ENCODE peak calls at places on chromosome X, in five cellular contexts. U is GM13976, R is mesendoderm, X is GM06990, K is endothelial cell of umbilical vein. D is an unnamed sample.

GRCh38 chrX:18119856-18120255 is 100.8 kb downstream of the BEND2 start:
- DNase-seq in U (no peak), R (no peak), X (no peak), K (no peak), D (no peak)

GRCh38 chrX:140664939-140665338 is 44.6 kb upstream of the LINC00632 start:
- DNase-seq in U (no peak), R (peak), X (no peak), K (no peak), D (peak)

GRCh38 chrX:39757971-39758370 is 339.8 kb downstream of the BCOR start:
- DNase-seq in U (no peak), R (peak), X (no peak), K (peak), D (no peak)

GRCh38 chrX:153971124-153971631 is 440 bp downstream of the HCFC1 start:
- DNase-seq in U (peak), R (peak), X (peak), K (peak), D (peak)

GRCh38 chrX:2395261-2395850 is 105.4 kb downstream of the DHRSX start:
- DNase-seq in U (no peak), R (peak), X (no peak), K (no peak), D (no peak)

GRCh38 chrX:821311-822178 is 191.0 kb downstream of the SHOX start:
- DNase-seq in U (no peak), R (no peak), X (no peak), K (no peak), D (no peak)

GRCh38 chrX:110858565-110858964 is 62.9 kb upstream of the CHRDL1 start:
- DNase-seq in U (no peak), R (no peak), X (no peak), K (no peak), D (no peak)

GRCh38 chrX:65127804-65128203 is 151.6 kb upstream of the ZC4H2 start:
- DNase-seq in U (no peak), R (no peak), X (no peak), K (no peak), D (no peak)

GRCh38 chrX:149718757-149719156 is 6.9 kb downstream of the MAGEA11 start:
- DNase-seq in U (no peak), R (no peak), X (no peak), K (no peak), D (no peak)

GRCh38 chrX:69429339-69430014 is 74.6 kb upstream of the NALF2 start:
- DNase-seq in U (no peak), R (peak), X (no peak), K (no peak), D (no peak)

GRCh38 chrX:134695999-134696398 is 37.7 kb upstream of the PLAC1 start:
- DNase-seq in U (no peak), R (no peak), X (no peak), K (peak), D (no peak)

GRCh38 chrX:120429776-120430535 is 39.1 kb downstream of the LAMP2 start:
- DNase-seq in U (no peak), R (no peak), X (peak), K (no peak), D (no peak)

GRCh38 chrX:12702509-12703091 is 88.6 kb upstream of the PRPS2 start:
- DNase-seq in U (no peak), R (peak), X (no peak), K (peak), D (peak)

GRCh38 chrX:155048997-155049619 is 21.8 kb downstream of the CMC4 start:
- DNase-seq in U (no peak), R (peak), X (no peak), K (peak), D (peak)

GRCh38 chrX:70434914-70435586 is 9.6 kb upstream of the DLG3 start:
- DNase-seq in U (no peak), R (peak), X (no peak), K (no peak), D (peak)

GRCh38 chrX:13223868-13224555 is 95.8 kb downstream of the ATXN3L start:
- DNase-seq in U (no peak), R (peak), X (no peak), K (peak), D (no peak)

GRCh38 chrX:49850028-49850427 is 20.9 kb downstream of the PAGE4 start:
- DNase-seq in U (no peak), R (no peak), X (no peak), K (no peak), D (peak)

GRCh38 chrX:15475486-15475885 is 17.6 kb downstream of the PIR start:
- DNase-seq in U (no peak), R (no peak), X (no peak), K (peak), D (no peak)

GRCh38 chrX:17359500-17359899 is 15.5 kb upstream of the NHS start:
- DNase-seq in U (no peak), R (no peak), X (no peak), K (no peak), D (no peak)

GRCh38 chrX:103343105-103343504 is 13.1 kb downstream of the TCEAL7 start:
- DNase-seq in U (peak), R (peak), X (no peak), K (peak), D (peak)

D was measured in NB4.